ENCODE peak calls at places on chromosomes 5 and 9, in nine cellular contexts. One of them, this sample, is unnamed.

GRCh38 chr9:127021664-127022337 is 100.6 kb downstream of the ANGPTL2 start:
- DNase-seq in mammary epithelial cell: no peak
- DNase-seq in stomach: peak
- DNase-seq in activated naive CD8-positive, alpha-beta T cell treated with anti-CD3 and anti-CD28 coated beads for 36 hours: no peak
- DNase-seq in CD4-positive, CD25-positive, alpha-beta regulatory T cell: no peak
- DNase-seq in ureter: peak
- DNase-seq in Right ventricle myocardium superior: peak
- DNase-seq in AG04450: peak
- DNase-seq in T-cell: no peak
- DNase-seq in this sample: no peak

GRCh38 chr5:98791110-98791509 is 17.6 kb downstream of the RGMB start:
- DNase-seq in CD4-positive, CD25-positive, alpha-beta regulatory T cell: no peak
- DNase-seq in activated naive CD8-positive, alpha-beta T cell treated with anti-CD3 and anti-CD28 coated beads for 36 hours: no peak
- DNase-seq in ureter: no peak
- DNase-seq in Right ventricle myocardium superior: no peak
- DNase-seq in T-cell: no peak
- DNase-seq in AG04450: no peak
- DNase-seq in stomach: no peak
- DNase-seq in mammary epithelial cell: no peak
- DNase-seq in this sample: no peak

GRCh38 chr5:40198736-40199135 is 481.0 kb upstream of the PTGER4 start:
- DNase-seq in AG04450: no peak
- DNase-seq in activated naive CD8-positive, alpha-beta T cell treated with anti-CD3 and anti-CD28 coated beads for 36 hours: no peak
- DNase-seq in CD4-positive, CD25-positive, alpha-beta regulatory T cell: no peak
- DNase-seq in stomach: no peak
- DNase-seq in Right ventricle myocardium superior: no peak
- DNase-seq in T-cell: no peak
- DNase-seq in ureter: no peak
- DNase-seq in mammary epithelial cell: peak
- DNase-seq in this sample: no peak

GRCh38 chr9:92970467-92970923 is 23.2 kb downstream of the FGD3 start:
- DNase-seq in mammary epithelial cell: peak
- DNase-seq in ureter: peak
- DNase-seq in AG04450: no peak
- DNase-seq in stomach: peak
- DNase-seq in T-cell: peak
- DNase-seq in Right ventricle myocardium superior: no peak
- DNase-seq in activated naive CD8-positive, alpha-beta T cell treated with anti-CD3 and anti-CD28 coated beads for 36 hours: no peak
- DNase-seq in CD4-positive, CD25-positive, alpha-beta regulatory T cell: no peak
- DNase-seq in this sample: no peak

GRCh38 chr9:26264709-26265601 is 586.7 kb upstream of the TUSC1 start:
- DNase-seq in CD4-positive, CD25-positive, alpha-beta regulatory T cell: no peak
- DNase-seq in ureter: no peak
- DNase-seq in mammary epithelial cell: peak
- DNase-seq in activated naive CD8-positive, alpha-beta T cell treated with anti-CD3 and anti-CD28 coated beads for 36 hours: no peak
- DNase-seq in Right ventricle myocardium superior: no peak
- DNase-seq in stomach: no peak
- DNase-seq in AG04450: peak
- DNase-seq in T-cell: no peak
- DNase-seq in this sample: no peak

GRCh38 chr9:34259315-34259714 is 69.8 kb downstream of the KIF24 start:
- DNase-seq in CD4-positive, CD25-positive, alpha-beta regulatory T cell: no peak
- DNase-seq in AG04450: no peak
- DNase-seq in ureter: no peak
- DNase-seq in stomach: no peak
- DNase-seq in activated naive CD8-positive, alpha-beta T cell treated with anti-CD3 and anti-CD28 coated beads for 36 hours: no peak
- DNase-seq in mammary epithelial cell: no peak
- DNase-seq in T-cell: no peak
- DNase-seq in Right ventricle myocardium superior: no peak
- DNase-seq in this sample: no peak

GRCh38 chr5:173741729-173742431 is 125.4 kb upstream of the BOD1 start:
- DNase-seq in mammary epithelial cell: no peak
- DNase-seq in activated naive CD8-positive, alpha-beta T cell treated with anti-CD3 and anti-CD28 coated beads for 36 hours: no peak
- DNase-seq in Right ventricle myocardium superior: no peak
- DNase-seq in AG04450: no peak
- DNase-seq in ureter: no peak
- DNase-seq in CD4-positive, CD25-positive, alpha-beta regulatory T cell: no peak
- DNase-seq in T-cell: no peak
- DNase-seq in stomach: no peak
- DNase-seq in this sample: no peak

GRCh38 chr5:132086277-132086794 is 12.7 kb downstream of the CSF2 start:
- DNase-seq in activated naive CD8-positive, alpha-beta T cell treated with anti-CD3 and anti-CD28 coated beads for 36 hours: no peak
- DNase-seq in Right ventricle myocardium superior: peak
- DNase-seq in T-cell: no peak
- DNase-seq in ureter: no peak
- DNase-seq in CD4-positive, CD25-positive, alpha-beta regulatory T cell: no peak
- DNase-seq in AG04450: peak
- DNase-seq in mammary epithelial cell: peak
- DNase-seq in stomach: peak
- DNase-seq in this sample: no peak

GRCh38 chr5:173915310-173916005 is 27.3 kb downstream of the CPEB4 start:
- DNase-seq in Right ventricle myocardium superior: no peak
- DNase-seq in AG04450: no peak
- DNase-seq in mammary epithelial cell: no peak
- DNase-seq in activated naive CD8-positive, alpha-beta T cell treated with anti-CD3 and anti-CD28 coated beads for 36 hours: no peak
- DNase-seq in T-cell: no peak
- DNase-seq in CD4-positive, CD25-positive, alpha-beta regulatory T cell: no peak
- DNase-seq in stomach: no peak
- DNase-seq in ureter: no peak
- DNase-seq in this sample: no peak

GRCh38 chr5:59607126-59607807 is 286.3 kb downstream of the PDE4D start:
- DNase-seq in AG04450: no peak
- DNase-seq in T-cell: no peak
- DNase-seq in mammary epithelial cell: no peak
- DNase-seq in stomach: no peak
- DNase-seq in ureter: no peak
- DNase-seq in activated naive CD8-positive, alpha-beta T cell treated with anti-CD3 and anti-CD28 coated beads for 36 hours: no peak
- DNase-seq in CD4-positive, CD25-positive, alpha-beta regulatory T cell: no peak
- DNase-seq in Right ventricle myocardium superior: no peak
- DNase-seq in this sample: no peak

GRCh38 chr9:121861501-121862180 is 210.2 kb downstream of the DAB2IP start:
- DNase-seq in ureter: no peak
- DNase-seq in T-cell: no peak
- DNase-seq in CD4-positive, CD25-positive, alpha-beta regulatory T cell: no peak
- DNase-seq in AG04450: no peak
- DNase-seq in mammary epithelial cell: no peak
- DNase-seq in Right ventricle myocardium superior: peak
- DNase-seq in stomach: peak
- DNase-seq in activated naive CD8-positive, alpha-beta T cell treated with anti-CD3 and anti-CD28 coated beads for 36 hours: no peak
- DNase-seq in this sample: no peak

GRCh38 chr5:65880673-65881072 is 45.7 kb upstream of the ERBIN start:
- DNase-seq in CD4-positive, CD25-positive, alpha-beta regulatory T cell: no peak
- DNase-seq in Right ventricle myocardium superior: no peak
- DNase-seq in ureter: no peak
- DNase-seq in stomach: no peak
- DNase-seq in activated naive CD8-positive, alpha-beta T cell treated with anti-CD3 and anti-CD28 coated beads for 36 hours: no peak
- DNase-seq in AG04450: no peak
- DNase-seq in mammary epithelial cell: no peak
- DNase-seq in T-cell: no peak
- DNase-seq in this sample: no peak

GRCh38 chr5:106189121-106189809 is 1481.5 kb downstream of the EFNA5 start:
- DNase-seq in stomach: no peak
- DNase-seq in T-cell: no peak
- DNase-seq in Right ventricle myocardium superior: no peak
- DNase-seq in mammary epithelial cell: no peak
- DNase-seq in activated naive CD8-positive, alpha-beta T cell treated with anti-CD3 and anti-CD28 coated beads for 36 hours: no peak
- DNase-seq in CD4-positive, CD25-positive, alpha-beta regulatory T cell: no peak
- DNase-seq in AG04450: no peak
- DNase-seq in ureter: no peak
- DNase-seq in this sample: no peak

GRCh38 chr9:94718936-94719335 is 7.6 kb upstream of the AOPEP start:
- DNase-seq in activated naive CD8-positive, alpha-beta T cell treated with anti-CD3 and anti-CD28 coated beads for 36 hours: no peak
- DNase-seq in T-cell: no peak
- DNase-seq in CD4-positive, CD25-positive, alpha-beta regulatory T cell: no peak
- DNase-seq in stomach: no peak
- DNase-seq in ureter: no peak
- DNase-seq in Right ventricle myocardium superior: no peak
- DNase-seq in mammary epithelial cell: no peak
- DNase-seq in AG04450: no peak
- DNase-seq in this sample: no peak

GRCh38 chr9:133855802-133856592 is 117.8 kb upstream of the SARDH start:
- DNase-seq in mammary epithelial cell: no peak
- DNase-seq in ureter: peak
- DNase-seq in Right ventricle myocardium superior: no peak
- DNase-seq in T-cell: no peak
- DNase-seq in CD4-positive, CD25-positive, alpha-beta regulatory T cell: no peak
- DNase-seq in activated naive CD8-positive, alpha-beta T cell treated with anti-CD3 and anti-CD28 coated beads for 36 hours: no peak
- DNase-seq in stomach: peak
- DNase-seq in AG04450: no peak
- DNase-seq in this sample: no peak

GRCh38 chr5:72607381-72607780 is 100.2 kb upstream of the ZNF366 start:
- DNase-seq in CD4-positive, CD25-positive, alpha-beta regulatory T cell: no peak
- DNase-seq in stomach: no peak
- DNase-seq in AG04450: no peak
- DNase-seq in T-cell: no peak
- DNase-seq in Right ventricle myocardium superior: no peak
- DNase-seq in mammary epithelial cell: no peak
- DNase-seq in ureter: no peak
- DNase-seq in activated naive CD8-positive, alpha-beta T cell treated with anti-CD3 and anti-CD28 coated beads for 36 hours: no peak
- DNase-seq in this sample: no peak

GRCh38 chr5:149181702-149182101 is 40.4 kb downstream of the ABLIM3 start:
- DNase-seq in ureter: no peak
- DNase-seq in AG04450: no peak
- DNase-seq in CD4-positive, CD25-positive, alpha-beta regulatory T cell: no peak
- DNase-seq in activated naive CD8-positive, alpha-beta T cell treated with anti-CD3 and anti-CD28 coated beads for 36 hours: no peak
- DNase-seq in T-cell: no peak
- DNase-seq in mammary epithelial cell: no peak
- DNase-seq in stomach: no peak
- DNase-seq in Right ventricle myocardium superior: no peak
- DNase-seq in this sample: no peak

GRCh38 chr9:128705051-128705965 is 3.0 kb downstream of the PKN3 start:
- DNase-seq in activated naive CD8-positive, alpha-beta T cell treated with anti-CD3 and anti-CD28 coated beads for 36 hours: no peak
- DNase-seq in Right ventricle myocardium superior: peak
- DNase-seq in ureter: no peak
- DNase-seq in mammary epithelial cell: no peak
- DNase-seq in stomach: no peak
- DNase-seq in CD4-positive, CD25-positive, alpha-beta regulatory T cell: no peak
- DNase-seq in T-cell: no peak
- DNase-seq in AG04450: no peak
- DNase-seq in this sample: no peak

GRCh38 chr5:39517800-39518199 is 93.0 kb upstream of the DAB2 start:
- DNase-seq in ureter: no peak
- DNase-seq in activated naive CD8-positive, alpha-beta T cell treated with anti-CD3 and anti-CD28 coated beads for 36 hours: no peak
- DNase-seq in mammary epithelial cell: peak
- DNase-seq in AG04450: peak
- DNase-seq in stomach: no peak
- DNase-seq in T-cell: no peak
- DNase-seq in CD4-positive, CD25-positive, alpha-beta regulatory T cell: no peak
- DNase-seq in Right ventricle myocardium superior: no peak
- DNase-seq in this sample: no peak

GRCh38 chr9:34578241-34579096 is 11.1 kb downstream of the CNTFR start:
- DNase-seq in activated naive CD8-positive, alpha-beta T cell treated with anti-CD3 and anti-CD28 coated beads for 36 hours: peak
- DNase-seq in T-cell: no peak
- DNase-seq in AG04450: no peak
- DNase-seq in ureter: no peak
- DNase-seq in mammary epithelial cell: no peak
- DNase-seq in CD4-positive, CD25-positive, alpha-beta regulatory T cell: no peak
- DNase-seq in Right ventricle myocardium superior: no peak
- DNase-seq in stomach: no peak
- DNase-seq in this sample: no peak

GRCh38 chr5:68562308-68562707 is 346.8 kb downstream of the PIK3R1 start:
- DNase-seq in AG04450: peak
- DNase-seq in stomach: peak
- DNase-seq in Right ventricle myocardium superior: no peak
- DNase-seq in ureter: no peak
- DNase-seq in activated naive CD8-positive, alpha-beta T cell treated with anti-CD3 and anti-CD28 coated beads for 36 hours: no peak
- DNase-seq in CD4-positive, CD25-positive, alpha-beta regulatory T cell: no peak
- DNase-seq in mammary epithelial cell: peak
- DNase-seq in T-cell: no peak
- DNase-seq in this sample: no peak

GRCh38 chr9:94825620-94825958 is 99.1 kb downstream of the AOPEP start:
- DNase-seq in mammary epithelial cell: no peak
- DNase-seq in CD4-positive, CD25-positive, alpha-beta regulatory T cell: no peak
- DNase-seq in AG04450: no peak
- DNase-seq in T-cell: no peak
- DNase-seq in ureter: no peak
- DNase-seq in activated naive CD8-positive, alpha-beta T cell treated with anti-CD3 and anti-CD28 coated beads for 36 hours: no peak
- DNase-seq in Right ventricle myocardium superior: no peak
- DNase-seq in stomach: no peak
- DNase-seq in this sample: no peak

GRCh38 chr5:142939884-142940283 is 169.7 kb downstream of the ARHGAP26 start:
- DNase-seq in stomach: no peak
- DNase-seq in ureter: no peak
- DNase-seq in AG04450: no peak
- DNase-seq in activated naive CD8-positive, alpha-beta T cell treated with anti-CD3 and anti-CD28 coated beads for 36 hours: no peak
- DNase-seq in Right ventricle myocardium superior: no peak
- DNase-seq in T-cell: no peak
- DNase-seq in mammary epithelial cell: no peak
- DNase-seq in CD4-positive, CD25-positive, alpha-beta regulatory T cell: no peak
- DNase-seq in this sample: no peak

GRCh38 chr9:8558176-8558575 is 758.6 kb upstream of the DMAC1 start:
- DNase-seq in CD4-positive, CD25-positive, alpha-beta regulatory T cell: no peak
- DNase-seq in activated naive CD8-positive, alpha-beta T cell treated with anti-CD3 and anti-CD28 coated beads for 36 hours: no peak
- DNase-seq in mammary epithelial cell: peak
- DNase-seq in ureter: no peak
- DNase-seq in AG04450: no peak
- DNase-seq in stomach: no peak
- DNase-seq in T-cell: no peak
- DNase-seq in Right ventricle myocardium superior: no peak
- DNase-seq in this sample: no peak

GRCh38 chr9:121288557-121288873 is 20.6 kb downstream of the GSN start:
- DNase-seq in CD4-positive, CD25-positive, alpha-beta regulatory T cell: no peak
- DNase-seq in stomach: no peak
- DNase-seq in ureter: no peak
- DNase-seq in mammary epithelial cell: no peak
- DNase-seq in T-cell: no peak
- DNase-seq in Right ventricle myocardium superior: no peak
- DNase-seq in activated naive CD8-positive, alpha-beta T cell treated with anti-CD3 and anti-CD28 coated beads for 36 hours: no peak
- DNase-seq in AG04450: no peak
- DNase-seq in this sample: no peak

GRCh38 chr5:126878624-126879023 is 101.7 kb downstream of the LMNB1 start:
- DNase-seq in AG04450: no peak
- DNase-seq in T-cell: no peak
- DNase-seq in stomach: no peak
- DNase-seq in CD4-positive, CD25-positive, alpha-beta regulatory T cell: no peak
- DNase-seq in ureter: no peak
- DNase-seq in mammary epithelial cell: no peak
- DNase-seq in Right ventricle myocardium superior: no peak
- DNase-seq in activated naive CD8-positive, alpha-beta T cell treated with anti-CD3 and anti-CD28 coated beads for 36 hours: no peak
- DNase-seq in this sample: no peak

GRCh38 chr5:148957591-148958202 is 105.2 kb downstream of the SH3TC2 start:
- DNase-seq in activated naive CD8-positive, alpha-beta T cell treated with anti-CD3 and anti-CD28 coated beads for 36 hours: peak
- DNase-seq in stomach: peak
- DNase-seq in ureter: no peak
- DNase-seq in mammary epithelial cell: peak
- DNase-seq in T-cell: peak
- DNase-seq in AG04450: no peak
- DNase-seq in CD4-positive, CD25-positive, alpha-beta regulatory T cell: peak
- DNase-seq in Right ventricle myocardium superior: no peak
- DNase-seq in this sample: no peak

GRCh38 chr5:120552638-120553037 is 88.5 kb downstream of the PRR16 start:
- DNase-seq in CD4-positive, CD25-positive, alpha-beta regulatory T cell: no peak
- DNase-seq in Right ventricle myocardium superior: no peak
- DNase-seq in T-cell: no peak
- DNase-seq in AG04450: no peak
- DNase-seq in ureter: no peak
- DNase-seq in stomach: no peak
- DNase-seq in mammary epithelial cell: peak
- DNase-seq in activated naive CD8-positive, alpha-beta T cell treated with anti-CD3 and anti-CD28 coated beads for 36 hours: no peak
- DNase-seq in this sample: no peak

GRCh38 chr5:123670981-123671557 is 159.1 kb downstream of the CSNK1G3 start:
- DNase-seq in Right ventricle myocardium superior: no peak
- DNase-seq in activated naive CD8-positive, alpha-beta T cell treated with anti-CD3 and anti-CD28 coated beads for 36 hours: peak
- DNase-seq in stomach: peak
- DNase-seq in CD4-positive, CD25-positive, alpha-beta regulatory T cell: peak
- DNase-seq in mammary epithelial cell: peak
- DNase-seq in ureter: peak
- DNase-seq in T-cell: peak
- DNase-seq in AG04450: peak
- DNase-seq in this sample: no peak

GRCh38 chr9:133003671-133004090 is 25.2 kb downstream of the GFI1B start:
- DNase-seq in T-cell: no peak
- DNase-seq in activated naive CD8-positive, alpha-beta T cell treated with anti-CD3 and anti-CD28 coated beads for 36 hours: no peak
- DNase-seq in ureter: no peak
- DNase-seq in mammary epithelial cell: no peak
- DNase-seq in CD4-positive, CD25-positive, alpha-beta regulatory T cell: no peak
- DNase-seq in stomach: no peak
- DNase-seq in Right ventricle myocardium superior: no peak
- DNase-seq in AG04450: no peak
- DNase-seq in this sample: no peak

GRCh38 chr9:93577045-93577939 is 908 bp downstream of the PHF2 start:
- DNase-seq in T-cell: peak
- DNase-seq in stomach: peak
- DNase-seq in ureter: peak
- DNase-seq in Right ventricle myocardium superior: peak
- DNase-seq in CD4-positive, CD25-positive, alpha-beta regulatory T cell: no peak
- DNase-seq in activated naive CD8-positive, alpha-beta T cell treated with anti-CD3 and anti-CD28 coated beads for 36 hours: peak
- DNase-seq in AG04450: no peak
- DNase-seq in mammary epithelial cell: peak
- DNase-seq in this sample: no peak